ENCODE peak calls at places on chromosomes 2 and 18, in seven cellular contexts. T is IMR-90, X is H1, M is neuronal stem cell, N is H9, C is mesendoderm, P is trophoblast cell. E is an unnamed sample.

GRCh38 chr2:48195168-48195567 is 288.9 kb upstream of the FBXO11 start:
- DNase-seq in T (no peak), M (no peak), X (no peak), P (no peak), C (no peak), N (no peak), E (no peak)

GRCh38 chr2:84022810-84023431 is 436.2 kb downstream of the SUCLG1 start:
- DNase-seq in N (peak; percentile 40), T (peak; percentile 60), X (no peak), C (peak; percentile 85), M (peak; percentile 65), P (peak; percentile 85), E (peak; percentile 24)

GRCh38 chr2:240626531-240627300 is 1.4 kb downstream of the GPR35 start:
- DNase-seq in N (peak; percentile 29), P (no peak), T (no peak), X (no peak), C (no peak), M (no peak), E (no peak)

GRCh38 chr2:200435379-200435778 is 74.5 kb downstream of the KCTD18 start:
- DNase-seq in P (peak; percentile 3), T (peak; percentile 72), N (no peak), M (no peak), X (no peak), C (no peak), E (peak; percentile 26)

GRCh38 chr2:215413974-215414373 is 21.9 kb downstream of the FN1 start:
- DNase-seq in C (no peak), P (no peak), N (no peak), M (no peak), X (no peak), T (no peak), E (no peak)

GRCh38 chr2:71067567-71068217 is 756 bp upstream of the NAGK start:
- DNase-seq in M (no peak), C (no peak), T (no peak), P (no peak), N (no peak), X (no peak), E (no peak)

GRCh38 chr2:46847726-46848421 is 67.7 kb downstream of the MCFD2 start:
- DNase-seq in X (no peak), C (no peak), M (no peak), P (peak; percentile 28), N (no peak), T (peak; percentile 90), E (peak; percentile 93)

GRCh38 chr2:28449489-28450395 is 46.1 kb upstream of the PLB1 start:
- DNase-seq in X (no peak), P (peak; percentile 25), N (no peak), C (peak; percentile 71), T (peak; percentile 46), M (no peak), E (peak; percentile 49)

GRCh38 chr2:196453613-196454047 is 185.9 kb upstream of the CCDC150 start:
- DNase-seq in N (peak; percentile 36), T (peak; percentile 63), P (peak; percentile 49), C (peak; percentile 69), M (peak; percentile 21), X (no peak), E (peak; percentile 36)

GRCh38 chr18:58796205-58796604 is 68.5 kb upstream of the ZNF532 start:
- DNase-seq in T (peak; percentile 43), M (no peak), N (no peak), C (no peak), P (no peak), X (no peak), E (no peak)

GRCh38 chr18:58615150-58616132 is 13.4 kb downstream of the ALPK2 start:
- DNase-seq in P (no peak), T (peak; percentile 30), C (no peak), X (no peak), N (no peak), M (no peak), E (no peak)

GRCh38 chr2:197207106-197207505 is 103.5 kb downstream of the ANKRD44 start:
- DNase-seq in T (no peak), X (no peak), P (no peak), C (no peak), M (no peak), N (no peak), E (no peak)

GRCh38 chr2:9247786-9248185 is 41.2 kb downstream of the ASAP2 start:
- DNase-seq in C (no peak), M (no peak), T (no peak), P (no peak), X (no peak), N (no peak), E (peak; percentile 49)

GRCh38 chr2:30282081-30282480 is 50.7 kb downstream of the LBH start:
- DNase-seq in X (no peak), T (no peak), C (no peak), M (no peak), P (no peak), N (no peak), E (no peak)

GRCh38 chr18:34956663-34957062 is 84.5 kb upstream of the MAPRE2 start:
- DNase-seq in N (no peak), X (no peak), P (no peak), T (peak; percentile 58), C (no peak), M (no peak), E (peak; percentile 78)

GRCh38 chr2:72581560-72582181 is 244.2 kb downstream of the EXOC6B start:
- DNase-seq in N (peak; percentile 60), M (no peak), C (peak; percentile 69), T (no peak), P (no peak), X (peak; percentile 53), E (no peak)

GRCh38 chr2:122643725-122644329 is 888.4 kb downstream of the TSN start:
- DNase-seq in N (no peak), P (no peak), M (no peak), T (peak; percentile 1), X (no peak), C (no peak), E (peak; percentile 86)

GRCh38 chr2:127097841-127098651 is 8.9 kb downstream of the BIN1 start:
- DNase-seq in M (no peak), C (no peak), P (no peak), N (no peak), T (no peak), X (no peak), E (no peak)

GRCh38 chr2:72147303-72147970 is at the start of gene CYP26B1:
- DNase-seq in M (peak; percentile 52), N (peak; percentile 60), C (peak; percentile 45), T (no peak), P (peak; percentile 28), X (peak; percentile 75), E (no peak)

GRCh38 chr18:54776282-54776977 is 51.8 kb upstream of the RAB27B start:
- DNase-seq in P (peak; percentile 92), C (no peak), X (no peak), T (peak; percentile 99), N (no peak), M (no peak), E (peak; percentile 99)

GRCh38 chr2:129281761-129282160 is 697.7 kb upstream of the RAB6C start:
- DNase-seq in P (no peak), C (no peak), N (no peak), X (no peak), M (no peak), T (no peak), E (no peak)

DNA sequence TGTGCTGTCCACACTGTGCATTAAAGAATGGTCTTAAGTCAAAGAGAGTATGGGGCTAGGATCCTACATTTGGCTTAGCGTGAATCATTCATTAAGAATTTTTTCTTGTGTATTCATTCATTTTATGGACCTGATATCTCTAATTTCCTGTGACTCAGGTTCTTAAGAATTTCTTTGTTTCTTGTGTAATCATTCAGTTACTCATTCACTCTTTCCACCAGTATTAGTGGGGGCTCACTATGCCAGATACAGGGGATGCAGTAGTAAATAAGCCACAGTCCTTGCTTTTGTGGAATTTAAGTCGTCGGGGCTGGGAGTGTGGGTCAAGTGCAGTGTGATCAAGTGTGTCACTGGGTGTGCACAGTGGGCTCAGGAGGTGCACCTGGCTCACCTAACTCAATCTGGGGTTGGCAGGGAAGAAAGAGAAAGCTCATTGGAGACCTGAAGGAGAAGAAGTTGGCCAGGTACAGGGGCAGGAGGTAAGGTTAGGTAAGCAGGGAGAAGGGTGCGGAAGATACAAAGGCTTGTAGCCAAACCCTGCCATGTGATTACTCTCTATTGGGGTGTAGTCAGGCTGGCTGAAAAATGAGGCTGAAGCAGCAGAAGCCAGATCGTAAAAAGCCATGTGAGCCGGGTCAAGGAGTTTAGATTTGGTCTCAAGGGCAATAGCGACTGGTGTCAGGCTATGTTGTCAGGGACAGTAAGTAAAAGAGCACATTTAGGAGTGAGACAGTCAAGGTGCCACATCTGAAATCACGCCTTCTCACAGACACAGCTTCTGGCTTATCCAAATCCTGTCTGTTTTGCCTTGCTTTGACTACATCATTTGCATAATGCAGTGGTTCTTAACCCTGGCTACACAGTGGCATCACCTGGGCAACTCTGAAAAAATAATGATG is 67.2 kb downstream of the KCTD1 start:
- DNase-seq in M (no peak), X (no peak), P (peak; percentile 57), T (peak; percentile 96), N (no peak), C (peak; percentile 48), E (peak; percentile 89)
- H3K27ac ChIP-seq in M (no peak overlapping the region), X (no peak overlapping the region), P (no peak overlapping the region), T (peak overlapping the region; percentile 82), N (no peak overlapping the region), C (no peak overlapping the region), E (peak overlapping the region; percentile 87)

GRCh38 chr2:18597618-18598017 is 8.2 kb upstream of the NT5C1B start:
- DNase-seq in X (no peak), P (no peak), N (no peak), C (no peak), T (no peak), M (no peak), E (no peak)
- H3K23ac ChIP-seq in X (no peak overlapping the region), P (no peak overlapping the region), N (no peak overlapping the region), C (no peak overlapping the region), T (no peak overlapping the region), M (no peak overlapping the region), E (no peak overlapping the region)

GRCh38 chr2:191250400-191250799 is 5.2 kb downstream of the MYO1B start:
- DNase-seq in P (no peak), M (no peak), N (no peak), X (no peak), C (no peak), T (peak; percentile 69), E (peak; percentile 28)
- H3K27ac ChIP-seq in P (peak overlapping the region; percentile 57), M (no peak overlapping the region), N (no peak overlapping the region), X (no peak overlapping the region), C (peak overlapping the region; percentile 53), T (no peak overlapping the region), E (no peak overlapping the region)

GRCh38 chr2:41698787-41699422 is 348.9 kb upstream of the PKDCC start:
- DNase-seq in T (no peak), P (peak; percentile 23), N (peak; percentile 70), C (peak; percentile 47), X (peak; percentile 83), M (peak; percentile 45), E (no peak)
- H3K23ac ChIP-seq in T (no peak overlapping the region), P (no peak overlapping the region), N (no peak overlapping the region), C (no peak overlapping the region), X (no peak overlapping the region), M (no peak overlapping the region), E (no peak overlapping the region)

E was measured in mesenchymal stem cell.